ENCODE peak calls at places on chromosomes 16 and 17, in ten cellular contexts. W, S, C, E, G, V, Z, O, L and F are unnamed samples.

GRCh38 chr16:84844049-84844350 is 24.2 kb downstream of the CRISPLD2 start:
- DNase-seq in W (no peak), S (no peak), C (no peak), E (peak), G (no peak), V (no peak), Z (no peak), O (no peak), L (no peak), F (no peak)

GRCh38 chr17:48841395-48841831 is 10.6 kb downstream of the CALCOCO2 start:
- DNase-seq in W (peak), S (no peak), C (peak), E (no peak), G (no peak), V (peak), Z (peak), O (no peak), L (no peak), F (peak)

GRCh38 chr17:56642424-56642823 is 48.9 kb downstream of the NOG start:
- DNase-seq in W (no peak), S (no peak), C (no peak), E (no peak), G (no peak), V (no peak), Z (no peak), O (no peak), L (no peak), F (no peak)

GRCh38 chr17:7632492-7632894 is 2.6 kb downstream of the SHBG start:
- DNase-seq in W (no peak), S (peak), C (peak), E (no peak), G (no peak), V (no peak), Z (peak), O (peak), L (peak), F (no peak)

GRCh38 chr16:1509307-1510221 is 16.4 kb downstream of the TELO2 start:
- DNase-seq in W (no peak), S (no peak), C (no peak), E (no peak), G (no peak), V (no peak), Z (no peak), O (no peak), L (no peak), F (no peak)

GRCh38 chr16:14658063-14658462 is 25.3 kb downstream of the BFAR start:
- DNase-seq in W (no peak), S (no peak), C (no peak), E (no peak), G (no peak), V (no peak), Z (no peak), O (no peak), L (no peak), F (peak)

GRCh38 chr17:79845601-79845949 is 6.3 kb upstream of the CBX4 start:
- DNase-seq in W (no peak), S (no peak), C (no peak), E (no peak), G (no peak), V (peak), Z (no peak), O (no peak), L (peak), F (no peak)

GRCh38 chr17:63961355-63962207 is 11.1 kb downstream of the SCN4A start:
- DNase-seq in W (no peak), S (peak), C (peak), E (peak), G (no peak), V (peak), Z (peak), O (no peak), L (peak), F (no peak)

GRCh38 chr16:83171396-83171795 is 544.6 kb downstream of the CDH13 start:
- DNase-seq in W (no peak), S (no peak), C (no peak), E (no peak), G (no peak), V (no peak), Z (no peak), O (no peak), L (no peak), F (no peak)

GRCh38 chr16:67396159-67396774 is 3.0 kb upstream of the TPPP3 start:
- DNase-seq in W (peak), S (peak), C (no peak), E (peak), G (no peak), V (peak), Z (peak), O (peak), L (peak), F (no peak)

GRCh38 chr16:15810411-15810810 is 46.4 kb downstream of the MYH11 start:
- DNase-seq in W (no peak), S (no peak), C (no peak), E (no peak), G (no peak), V (no peak), Z (no peak), O (no peak), L (no peak), F (no peak)

GRCh38 chr16:50025544-50025931 is 513 bp downstream of the CNEP1R1 start:
- DNase-seq in W (no peak), S (peak), C (peak), E (no peak), G (no peak), V (peak), Z (no peak), O (no peak), L (no peak), F (no peak)